ENCODE peak calls at places on chromosomes 11 and 22, in seven cellular contexts. One of them, this sample, is unnamed.

GRCh38 chr22:38826386-38826785 is 17.4 kb downstream of the NPTXR start:
- DNase-seq in astrocyte of the spinal cord: no peak
- DNase-seq in epithelial cell of esophagus: no peak
- DNase-seq in BE2C: no peak
- DNase-seq in PC-3: no peak
- DNase-seq in choroid plexus epithelial cell: no peak
- DNase-seq in mucosa of descending colon: no peak
- DNase-seq in this sample: no peak

GRCh38 chr11:11620966-11621880 is 582 bp downstream of the GALNT18 start:
- DNase-seq in astrocyte of the spinal cord: peak
- DNase-seq in epithelial cell of esophagus: peak
- DNase-seq in BE2C: no peak
- DNase-seq in PC-3: peak
- DNase-seq in choroid plexus epithelial cell: peak
- DNase-seq in mucosa of descending colon: peak
- DNase-seq in this sample: no peak

GRCh38 chr11:119315139-119316016 is 1.6 kb downstream of the MCAM start:
- DNase-seq in astrocyte of the spinal cord: no peak
- DNase-seq in epithelial cell of esophagus: peak
- DNase-seq in BE2C: no peak
- DNase-seq in PC-3: peak
- DNase-seq in choroid plexus epithelial cell: no peak
- DNase-seq in mucosa of descending colon: no peak
- DNase-seq in this sample: no peak

GRCh38 chr11:118267486-118267885 is 3.4 kb upstream of the MPZL2 start:
- DNase-seq in astrocyte of the spinal cord: no peak
- DNase-seq in epithelial cell of esophagus: peak
- DNase-seq in BE2C: no peak
- DNase-seq in PC-3: no peak
- DNase-seq in choroid plexus epithelial cell: no peak
- DNase-seq in mucosa of descending colon: no peak
- DNase-seq in this sample: no peak

GRCh38 chr11:37511425-37511933 is 913.4 kb upstream of the RAG2 start:
- DNase-seq in astrocyte of the spinal cord: peak
- DNase-seq in epithelial cell of esophagus: peak
- DNase-seq in BE2C: no peak
- DNase-seq in PC-3: peak
- DNase-seq in choroid plexus epithelial cell: peak
- DNase-seq in mucosa of descending colon: no peak
- DNase-seq in this sample: no peak

GRCh38 chr11:8998017-8998416 is 5.8 kb downstream of the NRIP3 start:
- DNase-seq in astrocyte of the spinal cord: no peak
- DNase-seq in epithelial cell of esophagus: no peak
- DNase-seq in BE2C: no peak
- DNase-seq in PC-3: no peak
- DNase-seq in choroid plexus epithelial cell: no peak
- DNase-seq in mucosa of descending colon: no peak
- DNase-seq in this sample: no peak

GRCh38 chr11:44848203-44848962 is 102.3 kb downstream of the TP53I11 start:
- DNase-seq in astrocyte of the spinal cord: no peak
- DNase-seq in epithelial cell of esophagus: no peak
- DNase-seq in BE2C: no peak
- DNase-seq in PC-3: no peak
- DNase-seq in choroid plexus epithelial cell: no peak
- DNase-seq in mucosa of descending colon: no peak
- DNase-seq in this sample: no peak

GRCh38 chr11:96234866-96235441 is 108.0 kb downstream of the MAML2 start:
- DNase-seq in astrocyte of the spinal cord: no peak
- DNase-seq in epithelial cell of esophagus: no peak
- DNase-seq in BE2C: no peak
- DNase-seq in PC-3: peak
- DNase-seq in choroid plexus epithelial cell: peak
- DNase-seq in mucosa of descending colon: no peak
- DNase-seq in this sample: no peak

GRCh38 chr11:31106963-31107576 is 262.5 kb downstream of the DCDC1 start:
- DNase-seq in astrocyte of the spinal cord: peak
- DNase-seq in epithelial cell of esophagus: peak
- DNase-seq in BE2C: peak
- DNase-seq in PC-3: peak
- DNase-seq in choroid plexus epithelial cell: peak
- DNase-seq in mucosa of descending colon: peak
- DNase-seq in this sample: peak

GRCh38 chr11:26779466-26779865 is 57.6 kb upstream of the SLC5A12 start:
- DNase-seq in astrocyte of the spinal cord: no peak
- DNase-seq in epithelial cell of esophagus: no peak
- DNase-seq in BE2C: no peak
- DNase-seq in PC-3: no peak
- DNase-seq in choroid plexus epithelial cell: no peak
- DNase-seq in mucosa of descending colon: no peak
- DNase-seq in this sample: no peak

GRCh38 chr22:35192121-35192918 is 65.0 kb upstream of the HMGXB4 start:
- DNase-seq in astrocyte of the spinal cord: no peak
- DNase-seq in epithelial cell of esophagus: peak
- DNase-seq in BE2C: no peak
- DNase-seq in PC-3: peak
- DNase-seq in choroid plexus epithelial cell: no peak
- DNase-seq in mucosa of descending colon: no peak
- DNase-seq in this sample: no peak

GRCh38 chr11:46369458-46370152 is 11.9 kb upstream of the MDK start:
- DNase-seq in astrocyte of the spinal cord: peak
- DNase-seq in epithelial cell of esophagus: peak
- DNase-seq in BE2C: peak
- DNase-seq in PC-3: peak
- DNase-seq in choroid plexus epithelial cell: peak
- DNase-seq in mucosa of descending colon: peak
- DNase-seq in this sample: no peak

DNA sequence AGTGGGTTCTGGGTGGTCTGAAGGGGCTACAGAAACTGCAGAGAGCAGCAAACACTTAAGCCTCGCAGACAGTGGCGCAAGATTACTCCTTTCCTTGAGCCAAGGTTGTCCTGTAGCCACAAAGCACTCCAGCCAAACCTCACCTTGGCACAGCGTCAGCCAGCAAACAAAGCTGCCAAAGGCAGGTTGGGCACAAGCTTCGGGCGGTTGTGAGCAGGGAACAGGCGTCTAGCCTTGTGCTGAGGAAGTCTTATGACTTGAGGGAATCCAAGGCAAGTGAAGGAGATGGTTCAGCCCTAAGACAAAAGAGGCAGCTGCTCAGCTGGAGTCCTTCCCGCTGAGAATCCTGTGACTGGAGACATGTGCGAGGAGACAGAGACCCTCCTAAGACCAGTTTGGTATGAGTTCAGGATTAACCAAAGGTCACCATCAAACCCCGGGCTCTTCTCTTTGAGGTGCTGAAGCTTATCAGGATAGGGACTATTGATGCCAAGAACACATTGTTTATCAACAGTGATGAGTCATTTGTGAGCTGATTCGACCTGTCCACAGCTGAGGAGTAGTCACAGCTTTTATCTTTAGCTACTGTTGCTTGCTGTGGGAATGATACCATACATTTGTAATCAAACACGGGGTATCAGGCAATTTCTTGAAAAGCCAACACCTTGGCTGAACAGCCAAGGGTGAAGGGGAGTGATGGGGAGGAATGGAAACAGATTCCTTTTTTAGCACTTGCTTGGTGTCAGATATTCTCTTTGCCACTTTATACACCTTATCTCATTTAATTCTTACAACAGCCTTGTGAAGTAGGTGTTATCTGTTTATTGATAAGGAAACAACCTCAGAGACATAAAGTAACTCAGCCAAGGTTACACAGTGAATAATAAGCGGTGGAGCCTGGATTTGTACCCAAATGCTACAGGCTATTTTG is 4.6 kb downstream of the ADM start:
- DNase-seq in astrocyte of the spinal cord: peak
- DNase-seq in epithelial cell of esophagus: peak
- DNase-seq in BE2C: no peak
- DNase-seq in PC-3: peak
- DNase-seq in choroid plexus epithelial cell: peak
- DNase-seq in mucosa of descending colon: peak
- DNase-seq in this sample: no peak
- H3K4me3 ChIP-seq in astrocyte of the spinal cord: no peak
- H3K4me3 ChIP-seq in epithelial cell of esophagus: no peak
- H3K4me3 ChIP-seq in BE2C: no peak
- H3K4me3 ChIP-seq in PC-3: peak
- H3K4me3 ChIP-seq in choroid plexus epithelial cell: peak
- H3K4me3 ChIP-seq in mucosa of descending colon: no peak
- H3K4me3 ChIP-seq in this sample: no peak

GRCh38 chr11:7576671-7577225 is 62.9 kb downstream of the PPFIBP2 start:
- DNase-seq in astrocyte of the spinal cord: no peak
- DNase-seq in epithelial cell of esophagus: no peak
- DNase-seq in BE2C: peak
- DNase-seq in PC-3: no peak
- DNase-seq in choroid plexus epithelial cell: peak
- DNase-seq in mucosa of descending colon: peak
- DNase-seq in this sample: no peak
- H3K4me3 ChIP-seq in astrocyte of the spinal cord: peak
- H3K4me3 ChIP-seq in epithelial cell of esophagus: no peak
- H3K4me3 ChIP-seq in BE2C: peak
- H3K4me3 ChIP-seq in PC-3: no peak
- H3K4me3 ChIP-seq in choroid plexus epithelial cell: peak
- H3K4me3 ChIP-seq in mucosa of descending colon: no peak
- H3K4me3 ChIP-seq in this sample: peak

DNA sequence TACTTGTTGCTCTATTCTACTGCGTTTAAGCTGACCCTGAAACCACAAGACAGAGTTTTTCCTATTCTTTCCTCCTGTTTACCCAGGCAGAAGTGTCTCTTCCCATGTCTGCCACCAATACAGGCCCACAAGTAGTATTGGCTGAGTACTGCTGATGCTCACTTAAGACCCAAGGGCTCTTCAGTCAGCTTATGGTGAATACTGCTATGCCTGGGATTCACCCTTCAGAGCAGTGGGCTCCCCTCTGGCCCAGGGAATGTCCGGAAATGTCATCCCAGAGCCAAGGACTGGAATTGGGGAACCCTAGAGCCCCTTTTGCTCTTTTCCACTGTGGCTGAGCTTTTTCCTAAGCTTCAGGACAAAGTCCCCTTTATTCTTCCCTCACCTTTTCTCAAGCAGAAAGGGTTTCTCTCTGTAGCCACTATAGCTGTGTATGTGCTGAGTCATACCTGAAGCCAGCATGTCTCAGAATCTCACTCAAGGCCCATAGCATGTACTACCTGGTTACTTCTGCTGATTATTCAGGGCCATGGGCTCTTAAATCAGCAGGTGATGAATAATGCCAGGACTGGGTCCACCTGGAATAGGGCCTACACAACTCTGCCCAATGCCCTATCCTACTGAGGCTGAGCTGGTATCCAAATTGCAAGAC is 745.8 kb upstream of the ANO5 start:
- DNase-seq in astrocyte of the spinal cord: no peak
- DNase-seq in epithelial cell of esophagus: peak
- DNase-seq in BE2C: no peak
- DNase-seq in PC-3: no peak
- DNase-seq in choroid plexus epithelial cell: no peak
- DNase-seq in mucosa of descending colon: no peak
- DNase-seq in this sample: no peak
- H3K4me3 ChIP-seq in astrocyte of the spinal cord: no peak
- H3K4me3 ChIP-seq in epithelial cell of esophagus: no peak
- H3K4me3 ChIP-seq in BE2C: no peak
- H3K4me3 ChIP-seq in PC-3: no peak
- H3K4me3 ChIP-seq in choroid plexus epithelial cell: no peak
- H3K4me3 ChIP-seq in mucosa of descending colon: no peak
- H3K4me3 ChIP-seq in this sample: no peak

GRCh38 chr11:47590026-47590861 is 3.8 kb downstream of the FAM180B start:
- DNase-seq in astrocyte of the spinal cord: peak
- DNase-seq in epithelial cell of esophagus: no peak
- DNase-seq in BE2C: no peak
- DNase-seq in PC-3: no peak
- DNase-seq in choroid plexus epithelial cell: no peak
- DNase-seq in mucosa of descending colon: no peak
- DNase-seq in this sample: no peak

GRCh38 chr11:47587733-47588326 is 1.4 kb downstream of the FAM180B start:
- DNase-seq in astrocyte of the spinal cord: no peak
- DNase-seq in epithelial cell of esophagus: no peak
- DNase-seq in BE2C: no peak
- DNase-seq in PC-3: no peak
- DNase-seq in choroid plexus epithelial cell: no peak
- DNase-seq in mucosa of descending colon: peak
- DNase-seq in this sample: no peak

GRCh38 chr11:47589504-47590025 is 3.1 kb downstream of the FAM180B start:
- DNase-seq in astrocyte of the spinal cord: no peak
- DNase-seq in epithelial cell of esophagus: no peak
- DNase-seq in BE2C: no peak
- DNase-seq in PC-3: no peak
- DNase-seq in choroid plexus epithelial cell: no peak
- DNase-seq in mucosa of descending colon: peak
- DNase-seq in this sample: no peak

GRCh38 chr11:47587039-47587675 is 679 bp downstream of the FAM180B start:
- DNase-seq in astrocyte of the spinal cord: no peak
- DNase-seq in epithelial cell of esophagus: no peak
- DNase-seq in BE2C: no peak
- DNase-seq in PC-3: no peak
- DNase-seq in choroid plexus epithelial cell: no peak
- DNase-seq in mucosa of descending colon: no peak
- DNase-seq in this sample: no peak

GRCh38 chr11:47589103-47589502 is 2.6 kb downstream of the FAM180B start:
- DNase-seq in astrocyte of the spinal cord: no peak
- DNase-seq in epithelial cell of esophagus: no peak
- DNase-seq in BE2C: no peak
- DNase-seq in PC-3: no peak
- DNase-seq in choroid plexus epithelial cell: no peak
- DNase-seq in mucosa of descending colon: no peak
- DNase-seq in this sample: no peak
- H3K4me3 ChIP-seq in astrocyte of the spinal cord: no peak
- H3K4me3 ChIP-seq in epithelial cell of esophagus: no peak
- H3K4me3 ChIP-seq in BE2C: no peak
- H3K4me3 ChIP-seq in PC-3: no peak
- H3K4me3 ChIP-seq in choroid plexus epithelial cell: no peak
- H3K4me3 ChIP-seq in mucosa of descending colon: no peak
- H3K4me3 ChIP-seq in this sample: no peak

GRCh38 chr22:32622004-32622761 is 147.6 kb downstream of the FBXO7 start:
- DNase-seq in astrocyte of the spinal cord: peak
- DNase-seq in epithelial cell of esophagus: no peak
- DNase-seq in BE2C: no peak
- DNase-seq in PC-3: no peak
- DNase-seq in choroid plexus epithelial cell: peak
- DNase-seq in mucosa of descending colon: peak
- DNase-seq in this sample: peak
- H3K4me3 ChIP-seq in astrocyte of the spinal cord: no peak
- H3K4me3 ChIP-seq in epithelial cell of esophagus: no peak
- H3K4me3 ChIP-seq in BE2C: no peak
- H3K4me3 ChIP-seq in PC-3: no peak
- H3K4me3 ChIP-seq in choroid plexus epithelial cell: no peak
- H3K4me3 ChIP-seq in mucosa of descending colon: no peak
- H3K4me3 ChIP-seq in this sample: no peak

GRCh38 chr11:72721276-72721675 is 30.9 kb downstream of the ARAP1 start:
- DNase-seq in astrocyte of the spinal cord: no peak
- DNase-seq in epithelial cell of esophagus: no peak
- DNase-seq in BE2C: no peak
- DNase-seq in PC-3: no peak
- DNase-seq in choroid plexus epithelial cell: no peak
- DNase-seq in mucosa of descending colon: no peak
- DNase-seq in this sample: no peak
- H3K4me3 ChIP-seq in astrocyte of the spinal cord: peak
- H3K4me3 ChIP-seq in epithelial cell of esophagus: peak
- H3K4me3 ChIP-seq in BE2C: no peak
- H3K4me3 ChIP-seq in PC-3: peak
- H3K4me3 ChIP-seq in choroid plexus epithelial cell: peak
- H3K4me3 ChIP-seq in mucosa of descending colon: peak
- H3K4me3 ChIP-seq in this sample: peak

This sample was measured in retinal pigment epithelial cell.